ENCODE peak calls at places on chromosome X, in nine cellular contexts. One of them, this sample, is unnamed. For H3K27me3, the result is how much of the 10 kb centered on the place peaks cover.

GRCh38 chrX:69615323-69615722 is 590 bp upstream of the EDA start:
- DNase-seq in neuronal stem cell: no peak
- DNase-seq in GM23248: no peak
- DNase-seq in HAP-1: peak
- DNase-seq in body of pancreas: no peak
- DNase-seq in CD4-positive, alpha-beta T cell: no peak
- DNase-seq in CD8-positive, alpha-beta memory T cell: no peak
- DNase-seq in adrenal gland: no peak
- DNase-seq in fibroblast of lung: no peak
- DNase-seq in this sample: no peak

GRCh38 chrX:20244936-20245335 is 21.8 kb downstream of the RPS6KA3 start:
- DNase-seq in neuronal stem cell: no peak
- DNase-seq in GM23248: peak
- DNase-seq in HAP-1: no peak
- DNase-seq in body of pancreas: no peak
- DNase-seq in CD4-positive, alpha-beta T cell: no peak
- DNase-seq in CD8-positive, alpha-beta memory T cell: no peak
- DNase-seq in adrenal gland: no peak
- DNase-seq in fibroblast of lung: peak
- DNase-seq in this sample: no peak

GRCh38 chrX:136759968-136760367 is 20.8 kb downstream of the ARHGEF6 start:
- DNase-seq in neuronal stem cell: no peak
- DNase-seq in GM23248: no peak
- DNase-seq in HAP-1: no peak
- DNase-seq in body of pancreas: no peak
- DNase-seq in CD4-positive, alpha-beta T cell: no peak
- DNase-seq in CD8-positive, alpha-beta memory T cell: no peak
- DNase-seq in adrenal gland: no peak
- DNase-seq in fibroblast of lung: no peak
- DNase-seq in this sample: no peak

GRCh38 chrX:53056292-53056691 is 7.7 kb downstream of the GPR173 start:
- DNase-seq in neuronal stem cell: no peak
- DNase-seq in GM23248: peak
- DNase-seq in HAP-1: no peak
- DNase-seq in body of pancreas: no peak
- DNase-seq in CD4-positive, alpha-beta T cell: no peak
- DNase-seq in CD8-positive, alpha-beta memory T cell: no peak
- DNase-seq in adrenal gland: no peak
- DNase-seq in fibroblast of lung: peak
- DNase-seq in this sample: no peak

GRCh38 chrX:10109695-10110094 is 47.1 kb upstream of the CLCN4 start:
- DNase-seq in neuronal stem cell: no peak
- DNase-seq in GM23248: peak
- DNase-seq in HAP-1: no peak
- DNase-seq in body of pancreas: no peak
- DNase-seq in CD4-positive, alpha-beta T cell: no peak
- DNase-seq in CD8-positive, alpha-beta memory T cell: no peak
- DNase-seq in adrenal gland: no peak
- DNase-seq in fibroblast of lung: no peak
- DNase-seq in this sample: no peak

GRCh38 chrX:46653482-46653881 is 79.9 kb downstream of the CHST7 start:
- DNase-seq in neuronal stem cell: no peak
- DNase-seq in GM23248: no peak
- DNase-seq in HAP-1: peak
- DNase-seq in body of pancreas: no peak
- DNase-seq in CD4-positive, alpha-beta T cell: no peak
- DNase-seq in CD8-positive, alpha-beta memory T cell: no peak
- DNase-seq in adrenal gland: no peak
- DNase-seq in fibroblast of lung: no peak
- DNase-seq in this sample: peak

GRCh38 chrX:115233497-115234219 is at the start of gene LRCH2:
- DNase-seq in neuronal stem cell: peak
- DNase-seq in GM23248: peak
- DNase-seq in HAP-1: peak
- DNase-seq in body of pancreas: no peak
- DNase-seq in CD4-positive, alpha-beta T cell: no peak
- DNase-seq in CD8-positive, alpha-beta memory T cell: no peak
- DNase-seq in adrenal gland: peak
- DNase-seq in fibroblast of lung: peak
- DNase-seq in this sample: peak

GRCh38 chrX:49162620-49163019 is at the start of gene MAGIX:
- DNase-seq in neuronal stem cell: no peak
- DNase-seq in GM23248: no peak
- DNase-seq in HAP-1: no peak
- DNase-seq in body of pancreas: peak
- DNase-seq in CD4-positive, alpha-beta T cell: no peak
- DNase-seq in CD8-positive, alpha-beta memory T cell: no peak
- DNase-seq in adrenal gland: no peak
- DNase-seq in fibroblast of lung: no peak
- DNase-seq in this sample: no peak

GRCh38 chrX:30577362-30577961 is at the start of gene TASL:
- DNase-seq in neuronal stem cell: no peak
- DNase-seq in GM23248: no peak
- DNase-seq in HAP-1: peak
- DNase-seq in body of pancreas: no peak
- DNase-seq in CD4-positive, alpha-beta T cell: peak
- DNase-seq in CD8-positive, alpha-beta memory T cell: no peak
- DNase-seq in adrenal gland: no peak
- DNase-seq in fibroblast of lung: no peak
- DNase-seq in this sample: no peak

GRCh38 chrX:80812176-80812575 is 2.5 kb upstream of the BRWD3 start:
- DNase-seq in neuronal stem cell: peak
- DNase-seq in GM23248: peak
- DNase-seq in HAP-1: peak
- DNase-seq in body of pancreas: no peak
- DNase-seq in CD4-positive, alpha-beta T cell: peak
- DNase-seq in CD8-positive, alpha-beta memory T cell: peak
- DNase-seq in adrenal gland: no peak
- DNase-seq in fibroblast of lung: peak
- DNase-seq in this sample: peak

GRCh38 chrX:144849141-144849540 is 398.2 kb upstream of the SPANXN1 start:
- DNase-seq in neuronal stem cell: no peak
- DNase-seq in GM23248: no peak
- DNase-seq in HAP-1: no peak
- DNase-seq in body of pancreas: no peak
- DNase-seq in CD4-positive, alpha-beta T cell: no peak
- DNase-seq in CD8-positive, alpha-beta memory T cell: no peak
- DNase-seq in adrenal gland: no peak
- DNase-seq in fibroblast of lung: no peak
- DNase-seq in this sample: no peak

GRCh38 chrX:69137911-69138310 is 27.3 kb downstream of the PJA1 start:
- DNase-seq in neuronal stem cell: no peak
- DNase-seq in GM23248: no peak
- DNase-seq in HAP-1: no peak
- DNase-seq in body of pancreas: no peak
- DNase-seq in CD4-positive, alpha-beta T cell: no peak
- DNase-seq in CD8-positive, alpha-beta memory T cell: no peak
- DNase-seq in adrenal gland: no peak
- DNase-seq in fibroblast of lung: no peak
- DNase-seq in this sample: no peak

GRCh38 chrX:19869195-19869594 is 18.2 kb downstream of the SH3KBP1 start:
- DNase-seq in neuronal stem cell: no peak
- DNase-seq in GM23248: no peak
- DNase-seq in HAP-1: no peak
- DNase-seq in body of pancreas: no peak
- DNase-seq in CD4-positive, alpha-beta T cell: no peak
- DNase-seq in CD8-positive, alpha-beta memory T cell: no peak
- DNase-seq in adrenal gland: no peak
- DNase-seq in fibroblast of lung: no peak
- DNase-seq in this sample: no peak

GRCh38 chrX:8783100-8784098 is 17.8 kb downstream of the FAM9A start:
- DNase-seq in neuronal stem cell: no peak
- DNase-seq in GM23248: peak
- DNase-seq in HAP-1: peak
- DNase-seq in body of pancreas: peak
- DNase-seq in CD4-positive, alpha-beta T cell: no peak
- DNase-seq in CD8-positive, alpha-beta memory T cell: peak
- DNase-seq in adrenal gland: peak
- DNase-seq in fibroblast of lung: peak
- DNase-seq in this sample: no peak

GRCh38 chrX:132692066-132692465 is 203.2 kb upstream of the MBNL3 start:
- DNase-seq in neuronal stem cell: no peak
- DNase-seq in GM23248: peak
- DNase-seq in HAP-1: no peak
- DNase-seq in body of pancreas: no peak
- DNase-seq in CD4-positive, alpha-beta T cell: no peak
- DNase-seq in CD8-positive, alpha-beta memory T cell: no peak
- DNase-seq in adrenal gland: no peak
- DNase-seq in fibroblast of lung: no peak
- DNase-seq in this sample: no peak

GRCh38 chrX:150731795-150732194 is 38.6 kb downstream of the MTMR1 start:
- DNase-seq in neuronal stem cell: no peak
- DNase-seq in GM23248: peak
- DNase-seq in HAP-1: no peak
- DNase-seq in body of pancreas: no peak
- DNase-seq in CD4-positive, alpha-beta T cell: no peak
- DNase-seq in CD8-positive, alpha-beta memory T cell: no peak
- DNase-seq in adrenal gland: no peak
- DNase-seq in fibroblast of lung: peak
- DNase-seq in this sample: no peak

DNA sequence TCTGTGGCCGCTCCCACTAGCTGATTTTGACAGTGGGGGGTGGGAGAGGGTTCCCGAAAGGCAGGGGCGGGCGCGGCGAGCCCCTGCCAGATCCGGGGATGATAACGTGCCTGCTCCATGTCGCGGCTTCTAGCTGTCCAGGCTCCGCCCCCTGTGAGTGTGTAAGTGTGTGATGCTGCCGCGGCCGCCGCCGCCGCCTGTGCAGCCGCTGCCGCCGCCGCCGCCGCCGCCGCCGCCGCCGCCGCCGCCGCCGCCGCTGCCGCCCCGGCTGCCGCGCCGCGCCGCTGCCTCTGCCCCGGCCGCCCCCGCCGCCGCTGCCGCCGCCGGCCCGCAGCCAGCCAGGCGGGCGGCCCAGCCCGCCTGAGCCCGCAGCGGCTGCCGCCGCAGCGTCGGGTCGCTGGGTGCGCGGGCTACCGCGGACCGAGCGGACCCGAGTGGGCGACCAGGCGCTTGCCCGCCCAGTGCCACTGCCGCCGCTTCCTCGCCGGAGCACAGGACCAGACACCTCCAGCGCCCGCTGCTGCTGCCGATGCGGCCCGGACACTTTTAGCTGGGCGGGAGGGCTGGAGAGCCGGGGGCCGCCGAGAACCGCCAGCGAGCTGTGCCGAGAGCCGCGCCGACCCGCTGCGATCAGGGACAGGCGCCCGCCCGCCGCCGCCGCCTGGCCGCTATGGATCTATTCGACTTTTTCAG is at the start of gene AFF2:
- DNase-seq in neuronal stem cell: peak
- DNase-seq in GM23248: peak
- DNase-seq in HAP-1: peak
- DNase-seq in body of pancreas: peak
- DNase-seq in CD4-positive, alpha-beta T cell: peak
- DNase-seq in CD8-positive, alpha-beta memory T cell: peak
- DNase-seq in adrenal gland: peak
- DNase-seq in fibroblast of lung: peak
- DNase-seq in this sample: peak
- H3K27me3 ChIP-seq in neuronal stem cell: half or more
- H3K27me3 ChIP-seq in GM23248: under half
- H3K27me3 ChIP-seq in HAP-1: under half
- H3K27me3 ChIP-seq in body of pancreas: under half
- H3K27me3 ChIP-seq in CD4-positive, alpha-beta T cell: under half
- H3K27me3 ChIP-seq in CD8-positive, alpha-beta memory T cell: under half
- H3K27me3 ChIP-seq in adrenal gland: under half
- H3K27me3 ChIP-seq in fibroblast of lung: under half
- H3K27me3 ChIP-seq in this sample: under half

GRCh38 chrX:156000361-156000926 is 2.9 kb downstream of the IL9R start:
- DNase-seq in neuronal stem cell: no peak
- DNase-seq in GM23248: no peak
- DNase-seq in HAP-1: no peak
- DNase-seq in body of pancreas: no peak
- DNase-seq in CD4-positive, alpha-beta T cell: no peak
- DNase-seq in CD8-positive, alpha-beta memory T cell: no peak
- DNase-seq in adrenal gland: no peak
- DNase-seq in fibroblast of lung: no peak
- DNase-seq in this sample: no peak
- H3K27me3 ChIP-seq in neuronal stem cell: under half
- H3K27me3 ChIP-seq in GM23248: under half
- H3K27me3 ChIP-seq in HAP-1: under half
- H3K27me3 ChIP-seq in body of pancreas: under half
- H3K27me3 ChIP-seq in CD4-positive, alpha-beta T cell: under half
- H3K27me3 ChIP-seq in CD8-positive, alpha-beta memory T cell: under half
- H3K27me3 ChIP-seq in adrenal gland: under half
- H3K27me3 ChIP-seq in fibroblast of lung: under half
- H3K27me3 ChIP-seq in this sample: under half

GRCh38 chrX:131626681-131627296 is 82.9 kb downstream of the OR13H1 start:
- DNase-seq in neuronal stem cell: no peak
- DNase-seq in GM23248: peak
- DNase-seq in HAP-1: no peak
- DNase-seq in body of pancreas: no peak
- DNase-seq in CD4-positive, alpha-beta T cell: no peak
- DNase-seq in CD8-positive, alpha-beta memory T cell: no peak
- DNase-seq in adrenal gland: no peak
- DNase-seq in fibroblast of lung: peak
- DNase-seq in this sample: no peak
- H3K27me3 ChIP-seq in neuronal stem cell: half or more
- H3K27me3 ChIP-seq in GM23248: under half
- H3K27me3 ChIP-seq in HAP-1: under half
- H3K27me3 ChIP-seq in body of pancreas: under half
- H3K27me3 ChIP-seq in CD4-positive, alpha-beta T cell: under half
- H3K27me3 ChIP-seq in CD8-positive, alpha-beta memory T cell: under half
- H3K27me3 ChIP-seq in adrenal gland: under half
- H3K27me3 ChIP-seq in fibroblast of lung: under half
- H3K27me3 ChIP-seq in this sample: half or more

DNA sequence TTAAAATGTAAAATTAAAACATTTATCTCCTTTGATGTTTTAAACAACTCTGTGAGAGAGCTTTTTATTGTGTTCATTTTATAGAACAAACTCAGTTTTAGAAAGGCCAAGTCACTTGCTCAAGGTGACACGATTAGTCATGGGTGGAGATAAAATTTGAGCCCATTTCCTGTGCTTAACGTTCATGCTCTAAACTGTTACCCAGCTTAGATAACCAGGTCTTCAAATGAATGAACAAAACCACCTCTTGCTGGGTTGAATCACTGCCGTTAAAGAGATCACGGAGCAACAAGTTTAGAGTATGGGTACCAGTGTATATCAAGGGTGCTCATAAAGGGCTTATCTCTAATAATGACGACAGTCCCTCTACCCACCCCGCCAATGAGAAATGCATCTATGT is 10.2 kb upstream of the CASK start:
- DNase-seq in neuronal stem cell: no peak
- DNase-seq in GM23248: no peak
- DNase-seq in HAP-1: no peak
- DNase-seq in body of pancreas: no peak
- DNase-seq in CD4-positive, alpha-beta T cell: no peak
- DNase-seq in CD8-positive, alpha-beta memory T cell: peak
- DNase-seq in adrenal gland: no peak
- DNase-seq in fibroblast of lung: peak
- DNase-seq in this sample: no peak
- H3K27me3 ChIP-seq in neuronal stem cell: under half
- H3K27me3 ChIP-seq in GM23248: under half
- H3K27me3 ChIP-seq in HAP-1: under half
- H3K27me3 ChIP-seq in body of pancreas: under half
- H3K27me3 ChIP-seq in CD4-positive, alpha-beta T cell: under half
- H3K27me3 ChIP-seq in CD8-positive, alpha-beta memory T cell: under half
- H3K27me3 ChIP-seq in adrenal gland: under half
- H3K27me3 ChIP-seq in fibroblast of lung: under half
- H3K27me3 ChIP-seq in this sample: under half

GRCh38 chrX:41881166-41881565 is 42.2 kb downstream of the CASK start:
- DNase-seq in neuronal stem cell: no peak
- DNase-seq in GM23248: no peak
- DNase-seq in HAP-1: no peak
- DNase-seq in body of pancreas: no peak
- DNase-seq in CD4-positive, alpha-beta T cell: no peak
- DNase-seq in CD8-positive, alpha-beta memory T cell: no peak
- DNase-seq in adrenal gland: no peak
- DNase-seq in fibroblast of lung: no peak
- DNase-seq in this sample: no peak
- H3K27me3 ChIP-seq in neuronal stem cell: under half
- H3K27me3 ChIP-seq in GM23248: under half
- H3K27me3 ChIP-seq in HAP-1: under half
- H3K27me3 ChIP-seq in body of pancreas: under half
- H3K27me3 ChIP-seq in CD4-positive, alpha-beta T cell: under half
- H3K27me3 ChIP-seq in CD8-positive, alpha-beta memory T cell: under half
- H3K27me3 ChIP-seq in adrenal gland: under half
- H3K27me3 ChIP-seq in fibroblast of lung: under half
- H3K27me3 ChIP-seq in this sample: under half

This sample was measured in WERI-Rb-1.